ENCODE peak calls at places on chromosomes 6 and 20, in four cellular contexts. One of them, this sample, is unnamed.

GRCh38 chr20:62136283-62137091 is 6.7 kb downstream of the PSMA7 start:
- DNase-seq in mesenchymal stem cell: peak; percentile 73
- DNase-seq in neural progenitor cell: peak; percentile 82
- DNase-seq in PC-9: peak; percentile 64
- DNase-seq in this sample: no peak

GRCh38 chr20:23032056-23032455 is 3.1 kb upstream of the SSTR4 start:
- DNase-seq in mesenchymal stem cell: no peak
- DNase-seq in neural progenitor cell: no peak
- DNase-seq in PC-9: no peak
- DNase-seq in this sample: no peak

GRCh38 chr6:154543638-154544037 is 33.2 kb upstream of the CNKSR3 start:
- DNase-seq in mesenchymal stem cell: no peak
- DNase-seq in neural progenitor cell: no peak
- DNase-seq in PC-9: no peak
- DNase-seq in this sample: no peak

GRCh38 chr6:121607716-121608115 is 172.3 kb downstream of the GJA1 start:
- DNase-seq in mesenchymal stem cell: no peak
- DNase-seq in neural progenitor cell: no peak
- DNase-seq in PC-9: no peak
- DNase-seq in this sample: no peak

GRCh38 chr6:37819802-37820712 is 530 bp downstream of the ZFAND3 start:
- DNase-seq in mesenchymal stem cell: peak; percentile 82
- DNase-seq in neural progenitor cell: peak; percentile 37
- DNase-seq in PC-9: peak; percentile 57
- DNase-seq in this sample: peak; percentile 61

GRCh38 chr20:32487381-32487780 is 97.8 kb downstream of the NOL4L start:
- DNase-seq in mesenchymal stem cell: no peak
- DNase-seq in neural progenitor cell: no peak
- DNase-seq in PC-9: no peak
- DNase-seq in this sample: no peak

GRCh38 chr6:168089186-168090063 is 10.4 kb upstream of the FRMD1 start:
- DNase-seq in mesenchymal stem cell: no peak
- DNase-seq in neural progenitor cell: no peak
- DNase-seq in PC-9: no peak
- DNase-seq in this sample: no peak

GRCh38 chr20:35661908-35662307 is 2.8 kb downstream of the CPNE1 start:
- DNase-seq in mesenchymal stem cell: no peak
- DNase-seq in neural progenitor cell: no peak
- DNase-seq in PC-9: no peak
- DNase-seq in this sample: no peak

GRCh38 chr20:3203315-3204123 is 963 bp downstream of the DDRGK1 start:
- DNase-seq in mesenchymal stem cell: peak; percentile 25
- DNase-seq in neural progenitor cell: peak; percentile 30
- DNase-seq in PC-9: no peak
- DNase-seq in this sample: no peak

GRCh38 chr20:18686696-18687095 is 98.8 kb downstream of the DTD1 start:
- DNase-seq in mesenchymal stem cell: peak; percentile 8
- DNase-seq in neural progenitor cell: no peak
- DNase-seq in PC-9: no peak
- DNase-seq in this sample: no peak

GRCh38 chr6:110352603-110353303 is 5.4 kb downstream of the METTL24 start:
- DNase-seq in mesenchymal stem cell: peak; percentile 65
- DNase-seq in neural progenitor cell: peak; percentile 47
- DNase-seq in PC-9: no peak
- DNase-seq in this sample: no peak

GRCh38 chr6:29702519-29703103 is 20.6 kb upstream of the HLA-F start:
- DNase-seq in mesenchymal stem cell: peak; percentile 24
- DNase-seq in neural progenitor cell: peak; percentile 84
- DNase-seq in PC-9: no peak
- DNase-seq in this sample: peak; percentile 99

GRCh38 chr6:19691465-19692167 is 145.6 kb upstream of the ID4 start:
- DNase-seq in mesenchymal stem cell: no peak
- DNase-seq in neural progenitor cell: peak; percentile 83
- DNase-seq in PC-9: no peak
- DNase-seq in this sample: peak; percentile 72

GRCh38 chr20:32019156-32019510 is 8.9 kb downstream of the CCM2L start:
- DNase-seq in mesenchymal stem cell: no peak
- DNase-seq in neural progenitor cell: peak; percentile 82
- DNase-seq in PC-9: no peak
- DNase-seq in this sample: peak; percentile 79

GRCh38 chr20:47160992-47161391 is 195.5 kb downstream of the ZMYND8 start:
- DNase-seq in mesenchymal stem cell: no peak
- DNase-seq in neural progenitor cell: no peak
- DNase-seq in PC-9: no peak
- DNase-seq in this sample: no peak

GRCh38 chr6:26613717-26614683 is 17.2 kb downstream of the ABT1 start:
- DNase-seq in mesenchymal stem cell: no peak
- DNase-seq in neural progenitor cell: peak; percentile 72
- DNase-seq in PC-9: no peak
- DNase-seq in this sample: no peak

GRCh38 chr6:30350519-30350918 is 5.6 kb downstream of the RPP21 start:
- DNase-seq in mesenchymal stem cell: no peak
- DNase-seq in neural progenitor cell: no peak
- DNase-seq in PC-9: no peak
- DNase-seq in this sample: no peak

GRCh38 chr20:51377132-51377531 is 165.4 kb downstream of the NFATC2 start:
- DNase-seq in mesenchymal stem cell: no peak
- DNase-seq in neural progenitor cell: no peak
- DNase-seq in PC-9: no peak
- DNase-seq in this sample: no peak

GRCh38 chr6:40427196-40427595 is 160.0 kb downstream of the LRFN2 start:
- DNase-seq in mesenchymal stem cell: peak; percentile 25
- DNase-seq in neural progenitor cell: no peak
- DNase-seq in PC-9: no peak
- DNase-seq in this sample: no peak

GRCh38 chr20:17854307-17854903 is 114.2 kb downstream of the SNX5 start:
- DNase-seq in mesenchymal stem cell: peak; percentile 53
- DNase-seq in neural progenitor cell: peak; percentile 44
- DNase-seq in PC-9: no peak
- DNase-seq in this sample: no peak

GRCh38 chr6:72553531-72554202 is 68.2 kb upstream of the KCNQ5 start:
- DNase-seq in mesenchymal stem cell: peak; percentile 90
- DNase-seq in neural progenitor cell: no peak
- DNase-seq in PC-9: no peak
- DNase-seq in this sample: no peak

GRCh38 chr6:2378891-2379652 is 133.7 kb upstream of the GMDS start:
- DNase-seq in mesenchymal stem cell: peak; percentile 60
- DNase-seq in neural progenitor cell: no peak
- DNase-seq in PC-9: peak; percentile 45
- DNase-seq in this sample: no peak

GRCh38 chr6:126020305-126021050 is 34.1 kb downstream of the TRMT11 start:
- DNase-seq in mesenchymal stem cell: no peak
- DNase-seq in neural progenitor cell: no peak
- DNase-seq in PC-9: no peak
- DNase-seq in this sample: no peak

GRCh38 chr20:63745424-63745805 is 5.8 kb downstream of the SLC2A4RG start:
- DNase-seq in mesenchymal stem cell: no peak
- DNase-seq in neural progenitor cell: no peak
- DNase-seq in PC-9: no peak
- DNase-seq in this sample: no peak

GRCh38 chr20:63747622-63748355 is 8.2 kb downstream of the SLC2A4RG start:
- DNase-seq in mesenchymal stem cell: no peak
- DNase-seq in neural progenitor cell: no peak
- DNase-seq in PC-9: no peak
- DNase-seq in this sample: no peak

GRCh38 chr20:63744574-63745423 is 5.2 kb downstream of the SLC2A4RG start:
- DNase-seq in mesenchymal stem cell: no peak
- DNase-seq in neural progenitor cell: no peak
- DNase-seq in PC-9: no peak
- DNase-seq in this sample: no peak

GRCh38 chr20:63746766-63747315 is 7.3 kb downstream of the SLC2A4RG start:
- DNase-seq in mesenchymal stem cell: no peak
- DNase-seq in neural progenitor cell: no peak
- DNase-seq in PC-9: no peak
- DNase-seq in this sample: no peak

DNA sequence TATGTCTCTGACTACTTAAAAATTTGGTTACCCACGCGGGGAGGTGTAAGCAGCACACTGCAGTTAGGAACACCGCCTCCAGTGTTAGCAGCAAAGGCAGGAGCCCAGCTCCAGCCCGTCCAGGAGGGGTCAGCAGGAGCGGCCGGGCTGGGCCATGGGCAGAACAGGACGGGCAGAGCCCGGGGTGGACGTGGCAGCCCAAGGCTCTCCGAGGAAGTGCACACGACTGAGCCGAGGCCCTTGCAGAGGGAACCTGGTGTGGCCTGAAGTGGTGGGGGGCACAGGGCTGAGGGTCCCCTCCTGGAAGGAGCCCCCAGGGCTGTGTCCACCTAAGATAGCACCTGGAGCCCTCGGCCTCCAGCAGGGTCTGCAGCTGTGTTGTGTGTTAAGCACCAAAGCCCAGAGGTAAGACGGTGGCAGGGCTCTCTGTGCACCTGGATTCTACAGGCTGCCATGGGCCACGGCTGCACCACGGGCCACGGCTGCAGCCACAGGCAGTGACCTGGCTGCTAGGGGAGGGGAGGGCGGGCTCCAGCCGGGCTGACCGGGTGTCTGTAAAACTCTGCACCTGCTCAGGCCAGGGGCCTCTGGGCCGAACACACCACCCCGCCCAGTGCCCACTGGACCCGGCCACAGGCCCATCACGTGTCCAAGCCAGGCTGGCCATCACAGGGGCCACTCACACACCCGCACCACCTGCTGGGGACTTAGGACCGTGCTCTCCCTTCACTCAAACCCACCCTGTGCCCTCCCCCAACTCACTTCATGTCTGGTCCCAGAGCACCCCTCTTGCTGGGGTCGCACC is 6.6 kb downstream of the SLC2A4RG start:
- DNase-seq in mesenchymal stem cell: no peak
- DNase-seq in neural progenitor cell: no peak
- DNase-seq in PC-9: no peak
- DNase-seq in this sample: no peak
- H2AFZ ChIP-seq in mesenchymal stem cell: no peak overlapping the region
- H2AFZ ChIP-seq in neural progenitor cell: no peak overlapping the region
- H2AFZ ChIP-seq in PC-9: no peak overlapping the region
- H2AFZ ChIP-seq in this sample: no peak overlapping the region

GRCh38 chr20:48241482-48241881 is 456.2 kb upstream of the SULF2 start:
- DNase-seq in mesenchymal stem cell: no peak
- DNase-seq in neural progenitor cell: no peak
- DNase-seq in PC-9: no peak
- DNase-seq in this sample: no peak
- H2AFZ ChIP-seq in mesenchymal stem cell: no peak overlapping the region
- H2AFZ ChIP-seq in neural progenitor cell: no peak overlapping the region
- H2AFZ ChIP-seq in PC-9: no peak overlapping the region
- H2AFZ ChIP-seq in this sample: no peak overlapping the region

GRCh38 chr6:42138630-42139619 is 3.5 kb downstream of the C6orf132 start:
- DNase-seq in mesenchymal stem cell: peak; percentile 60
- DNase-seq in neural progenitor cell: peak; percentile 81
- DNase-seq in PC-9: peak; percentile 54
- DNase-seq in this sample: no peak
- H2AFZ ChIP-seq in mesenchymal stem cell: peak overlapping the region; percentile 60
- H2AFZ ChIP-seq in neural progenitor cell: no peak overlapping the region
- H2AFZ ChIP-seq in PC-9: no peak overlapping the region
- H2AFZ ChIP-seq in this sample: no peak overlapping the region

DNA sequence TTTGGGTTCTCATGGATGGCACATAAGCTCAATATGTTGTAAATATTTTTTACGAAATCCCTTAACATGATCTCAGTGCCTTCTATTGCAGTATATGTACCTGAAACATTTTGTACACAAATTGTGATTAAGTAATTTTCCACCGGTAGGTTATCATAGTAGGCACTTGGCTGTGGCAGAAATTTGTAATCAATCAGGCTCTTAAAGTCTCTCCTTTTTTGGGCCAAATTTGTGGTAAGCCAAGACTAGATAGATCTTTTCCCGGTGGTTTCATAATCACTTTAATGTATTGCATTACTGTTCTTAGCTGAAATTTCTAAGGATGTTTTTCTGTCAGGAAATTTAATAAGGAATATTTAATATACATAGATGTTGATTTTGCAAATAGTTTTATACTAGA is 3.1 kb downstream of the PCMT1 start:
- DNase-seq in mesenchymal stem cell: no peak
- DNase-seq in neural progenitor cell: no peak
- DNase-seq in PC-9: no peak
- DNase-seq in this sample: no peak
- H2AFZ ChIP-seq in mesenchymal stem cell: no peak overlapping the region
- H2AFZ ChIP-seq in neural progenitor cell: no peak overlapping the region
- H2AFZ ChIP-seq in PC-9: no peak overlapping the region
- H2AFZ ChIP-seq in this sample: no peak overlapping the region

GRCh38 chr20:53738039-53738944 is 144.7 kb upstream of the ZNF217 start:
- DNase-seq in mesenchymal stem cell: peak; percentile 99
- DNase-seq in neural progenitor cell: peak; percentile 81
- DNase-seq in PC-9: peak; percentile 97
- DNase-seq in this sample: no peak
- H2AFZ ChIP-seq in mesenchymal stem cell: no peak overlapping the region
- H2AFZ ChIP-seq in neural progenitor cell: peak overlapping the region; percentile 43
- H2AFZ ChIP-seq in PC-9: peak overlapping the region; percentile 51
- H2AFZ ChIP-seq in this sample: no peak overlapping the region

GRCh38 chr6:119879731-119880130 is 530.2 kb upstream of the MAN1A1 start:
- DNase-seq in mesenchymal stem cell: no peak
- DNase-seq in neural progenitor cell: no peak
- DNase-seq in PC-9: no peak
- DNase-seq in this sample: no peak

GRCh38 chr6:119880840-119881239 is 531.3 kb upstream of the MAN1A1 start:
- DNase-seq in mesenchymal stem cell: no peak
- DNase-seq in neural progenitor cell: no peak
- DNase-seq in PC-9: no peak
- DNase-seq in this sample: no peak

GRCh38 chr6:119881416-119881815 is 531.9 kb upstream of the MAN1A1 start:
- DNase-seq in mesenchymal stem cell: peak; percentile 33
- DNase-seq in neural progenitor cell: no peak
- DNase-seq in PC-9: no peak
- DNase-seq in this sample: no peak
- H2AFZ ChIP-seq in mesenchymal stem cell: no peak overlapping the region
- H2AFZ ChIP-seq in neural progenitor cell: no peak overlapping the region
- H2AFZ ChIP-seq in PC-9: no peak overlapping the region
- H2AFZ ChIP-seq in this sample: no peak overlapping the region

GRCh38 chr6:129501401-129502051 is 208.5 kb downstream of the ARHGAP18 start:
- DNase-seq in mesenchymal stem cell: peak; percentile 97
- DNase-seq in neural progenitor cell: peak; percentile 43
- DNase-seq in PC-9: peak; percentile 93
- DNase-seq in this sample: no peak
- H2AFZ ChIP-seq in mesenchymal stem cell: no peak overlapping the region
- H2AFZ ChIP-seq in neural progenitor cell: peak overlapping the region; percentile 14
- H2AFZ ChIP-seq in PC-9: no peak overlapping the region
- H2AFZ ChIP-seq in this sample: peak overlapping the region; percentile 14

GRCh38 chr6:161080263-161080970 is 88.8 kb downstream of the MAP3K4 start:
- DNase-seq in mesenchymal stem cell: no peak
- DNase-seq in neural progenitor cell: no peak
- DNase-seq in PC-9: no peak
- DNase-seq in this sample: no peak
- H2AFZ ChIP-seq in mesenchymal stem cell: no peak overlapping the region
- H2AFZ ChIP-seq in neural progenitor cell: no peak overlapping the region
- H2AFZ ChIP-seq in PC-9: no peak overlapping the region
- H2AFZ ChIP-seq in this sample: no peak overlapping the region

GRCh38 chr20:34559311-34560140 is 1.0 kb downstream of the MAP1LC3A start:
- DNase-seq in mesenchymal stem cell: no peak
- DNase-seq in neural progenitor cell: peak; percentile 20
- DNase-seq in PC-9: no peak
- DNase-seq in this sample: no peak
- H2AFZ ChIP-seq in mesenchymal stem cell: no peak overlapping the region
- H2AFZ ChIP-seq in neural progenitor cell: no peak overlapping the region
- H2AFZ ChIP-seq in PC-9: no peak overlapping the region
- H2AFZ ChIP-seq in this sample: no peak overlapping the region

GRCh38 chr6:106700581-106700980 is 71.2 kb downstream of the QRSL1 start:
- DNase-seq in mesenchymal stem cell: no peak
- DNase-seq in neural progenitor cell: no peak
- DNase-seq in PC-9: no peak
- DNase-seq in this sample: no peak
- H2AFZ ChIP-seq in mesenchymal stem cell: no peak overlapping the region
- H2AFZ ChIP-seq in neural progenitor cell: peak overlapping the region; percentile 54
- H2AFZ ChIP-seq in PC-9: no peak overlapping the region
- H2AFZ ChIP-seq in this sample: peak overlapping the region; percentile 46

This sample was measured in H1.